ENCODE peak calls at places on chromosomes 5 and 9, in five cellular contexts. Q, G, X, L and W are unnamed samples.

GRCh38 chr9:132591751-132592314 is 9.4 kb downstream of the BARHL1 start:
- DNase-seq in Q (no peak), G (no peak), X (no peak), L (no peak), W (no peak)

GRCh38 chr5:177303121-177303924 is at the start of the genes PRELID1 and RAB24:
- DNase-seq in Q (peak; percentile 91), G (peak; percentile 97), X (peak; percentile 92), L (no peak), W (peak; percentile 89)

GRCh38 chr5:81971086-81971693 is 633 bp upstream of the ATG10 start:
- DNase-seq in Q (peak; percentile 1), G (peak; percentile 47), X (no peak), L (no peak), W (peak; percentile 31)

GRCh38 chr5:76389513-76390154 is 13.5 kb upstream of the IQGAP2 start:
- DNase-seq in Q (no peak), G (no peak), X (no peak), L (no peak), W (no peak)

GRCh38 chr9:96048954-96049831 is 173.7 kb downstream of the ERCC6L2 start:
- DNase-seq in Q (no peak), G (no peak), X (no peak), L (no peak), W (no peak)

GRCh38 chr9:93954436-93955355 is at the start of gene BARX1:
- DNase-seq in Q (no peak), G (no peak), X (no peak), L (no peak), W (no peak)

GRCh38 chr9:71270554-71270953 is 149.1 kb upstream of the TRPM3 start:
- DNase-seq in Q (no peak), G (peak; percentile 14), X (no peak), L (no peak), W (no peak)

GRCh38 chr9:114434878-114435311 is 47.1 kb upstream of the AKNA start:
- DNase-seq in Q (peak; percentile 40), G (peak; percentile 53), X (peak; percentile 31), L (peak; percentile 35), W (no peak)

GRCh38 chr9:122226142-122226757 is 2.5 kb downstream of the LHX6 start:
- DNase-seq in Q (no peak), G (no peak), X (no peak), L (no peak), W (no peak)

GRCh38 chr9:78620764-78621163 is 323.8 kb downstream of the PSAT1 start:
- DNase-seq in Q (no peak), G (peak; percentile 94), X (no peak), L (no peak), W (no peak)

GRCh38 chr5:126615286-126615685 is 14.5 kb downstream of the PHAX start:
- DNase-seq in Q (no peak), G (no peak), X (no peak), L (no peak), W (no peak)

GRCh38 chr9:112404367-112404979 is 24.6 kb downstream of the HSDL2 start:
- DNase-seq in Q (no peak), G (peak; percentile 11), X (no peak), L (no peak), W (no peak)

GRCh38 chr9:127875306-127875966 is 2.0 kb downstream of the AK1 start:
- DNase-seq in Q (no peak), G (peak; percentile 79), X (no peak), L (no peak), W (no peak)

GRCh38 chr5:123157797-123158528 is 68.9 kb downstream of the PRDM6 start:
- DNase-seq in Q (no peak), G (peak; percentile 63), X (no peak), L (peak; percentile 27), W (no peak)

GRCh38 chr5:73322453-73323076 is 126.0 kb downstream of the FOXD1 start:
- DNase-seq in Q (no peak), G (no peak), X (no peak), L (no peak), W (no peak)

GRCh38 chr5:109028608-109029299 is 281.1 kb downstream of the FER start:
- DNase-seq in Q (no peak), G (peak; percentile 4), X (no peak), L (no peak), W (no peak)

GRCh38 chr5:158423623-158424200 is 564.8 kb upstream of the CLINT1 start:
- DNase-seq in Q (no peak), G (no peak), X (no peak), L (no peak), W (no peak)

GRCh38 chr9:26892251-26893029 is at the start of gene CAAP1:
- DNase-seq in Q (peak; percentile 73), G (peak; percentile 98), X (peak; percentile 57), L (peak; percentile 84), W (peak; percentile 91)

GRCh38 chr9:79799691-79800345 is 228.1 kb downstream of the TLE4 start:
- DNase-seq in Q (no peak), G (no peak), X (no peak), L (no peak), W (no peak)

GRCh38 chr9:135552698-135553161 is 6.8 kb downstream of the OBP2A start:
- DNase-seq in Q (no peak), G (no peak), X (peak; percentile 66), L (no peak), W (peak; percentile 28)

GRCh38 chr5:56281489-56282163 is 48.5 kb upstream of the ANKRD55 start:
- DNase-seq in Q (no peak), G (no peak), X (no peak), L (no peak), W (no peak)

GRCh38 chr9:92716557-92716956 is 46.6 kb upstream of the IPPK start:
- DNase-seq in Q (peak; percentile 77), G (peak; percentile 29), X (peak; percentile 82), L (peak; percentile 15), W (peak; percentile 69)

GRCh38 chr9:20526500-20527319 is 95.6 kb downstream of the MLLT3 start:
- DNase-seq in Q (no peak), G (peak; percentile 33), X (no peak), L (no peak), W (no peak)

GRCh38 chr5:55441954-55442353 is 92.8 kb downstream of the PLPP1 start:
- DNase-seq in Q (no peak), G (no peak), X (no peak), L (no peak), W (no peak)

GRCh38 chr5:1380011-1380817 is 35.3 kb upstream of the CLPTM1L start:
- DNase-seq in Q (no peak), G (peak; percentile 62), X (peak; percentile 58), L (no peak), W (no peak)

GRCh38 chr5:6419340-6419852 is 29.3 kb upstream of the UBE2QL1 start:
- DNase-seq in Q (no peak), G (no peak), X (no peak), L (no peak), W (no peak)

GRCh38 chr5:157543825-157544622 is 31.6 kb downstream of the ADAM19 start:
- DNase-seq in Q (no peak), G (peak; percentile 39), X (no peak), L (no peak), W (peak; percentile 37)

GRCh38 chr5:74240783-74241750 is 399.5 kb downstream of the ENC1 start:
- DNase-seq in Q (peak; percentile 50), G (peak; percentile 40), X (no peak), L (no peak), W (no peak)

GRCh38 chr9:129836342-129837007 is 1.2 kb downstream of the USP20 start:
- DNase-seq in Q (no peak), G (peak; percentile 24), X (no peak), L (no peak), W (no peak)

GRCh38 chr9:129838707-129839259 is 3.5 kb downstream of the USP20 start:
- DNase-seq in Q (peak; percentile 25), G (peak; percentile 96), X (no peak), L (no peak), W (no peak)

GRCh38 chr9:129839324-129840023 is 4.2 kb downstream of the USP20 start:
- DNase-seq in Q (no peak), G (peak; percentile 34), X (no peak), L (no peak), W (no peak)

GRCh38 chr9:129841071-129841470 is 5.8 kb downstream of the USP20 start:
- DNase-seq in Q (no peak), G (no peak), X (no peak), L (no peak), W (no peak)

GRCh38 chr9:129840024-129840423 is 4.8 kb downstream of the USP20 start:
- DNase-seq in Q (no peak), G (no peak), X (no peak), L (no peak), W (no peak)
- H3K27ac ChIP-seq in Q (no peak overlapping the region), G (no peak overlapping the region), X (no peak overlapping the region), L (no peak overlapping the region), W (no peak overlapping the region)

GRCh38 chr5:115961413-115962238 is 649 bp upstream of the LVRN start:
- DNase-seq in Q (no peak), G (peak; percentile 83), X (no peak), L (no peak), W (no peak)

GRCh38 chr5:115963566-115963965 is 1.3 kb downstream of the LVRN start:
- DNase-seq in Q (no peak), G (no peak), X (no peak), L (no peak), W (no peak)

GRCh38 chr5:115956957-115957356 is 5.3 kb upstream of the LVRN start:
- DNase-seq in Q (no peak), G (no peak), X (no peak), L (no peak), W (no peak)

GRCh38 chr5:115962239-115962564 is at the start of gene LVRN:
- DNase-seq in Q (no peak), G (no peak), X (no peak), L (no peak), W (no peak)

GRCh38 chr5:115962565-115963402 is 509 bp downstream of the LVRN start:
- DNase-seq in Q (no peak), G (peak; percentile 72), X (no peak), L (no peak), W (no peak)
- TF ChIP-seq EZH2 in Q (no peak), G (no peak), X (no peak), L (no peak), W (no peak)

GRCh38 chr5:66848749-66849641 is 252.8 kb downstream of the MAST4 start:
- DNase-seq in Q (no peak), G (peak; percentile 43), X (no peak), L (no peak), W (no peak)
- H3K27ac ChIP-seq in Q (peak overlapping the region; percentile 69), G (peak overlapping the region; percentile 30), X (no peak overlapping the region), L (no peak overlapping the region), W (no peak overlapping the region)

GRCh38 chr5:88689662-88690351 is 193.2 kb downstream of the MEF2C start:
- DNase-seq in Q (no peak), G (peak; percentile 44), X (no peak), L (no peak), W (no peak)
- TF ChIP-seq EZH2 in Q (no peak), G (peak; percentile 33), X (no peak), L (no peak), W (no peak)